ENCODE peak calls at places on chromosomes 11 and 22, in six cellular contexts. Z is upper lobe of left lung; S is activated CD8-positive, alpha-beta T cell treated with anti-CD3 and anti-CD28 coated beads, Interleukin-2, amount 10 ng/mL, durations not matched to agents 7 days and 5 days; Y is naive thymus-derived CD4-positive, alpha-beta T cell; X is heart left ventricle; P is left lung. G is an unnamed sample.
A peak's percentile ranks its signal among the peaks of the same experiment; 100 is the strongest.

GRCh38 chr22:28013611-28014010 is 94.6 kb upstream of the PITPNB start:
- ATAC-seq in Z (no peak), S (no peak), Y (no peak), X (no peak), P (no peak), G (no peak)

GRCh38 chr22:29855611-29856181 is 17.6 kb upstream of the ASCC2 start:
- ATAC-seq in Z (peak; percentile 45), S (no peak), Y (peak; percentile 76), X (peak; percentile 95), P (peak; percentile 44), G (no peak)

GRCh38 chr22:50656122-50657070 is 16.2 kb upstream of the SHANK3 start:
- ATAC-seq in Z (peak; percentile 48), S (no peak), Y (no peak), X (peak; percentile 71), P (peak; percentile 75), G (no peak)

GRCh38 chr11:84290647-84291046 is 1004.5 kb upstream of the CCDC90B start:
- ATAC-seq in Z (no peak), S (no peak), Y (no peak), X (no peak), P (no peak), G (no peak)

GRCh38 chr11:124718801-124719200 is 20.9 kb upstream of the NRGN start:
- ATAC-seq in Z (no peak), S (no peak), Y (no peak), X (no peak), P (no peak), G (no peak)

GRCh38 chr11:69573751-69574382 is 67.1 kb upstream of the CCND1 start:
- ATAC-seq in Z (no peak), S (no peak), Y (no peak), X (no peak), P (no peak), G (no peak)

GRCh38 chr11:47961383-47961782 is 19.0 kb upstream of the PTPRJ start:
- ATAC-seq in Z (no peak), S (no peak), Y (no peak), X (no peak), P (peak; percentile 47), G (no peak)

GRCh38 chr11:2105536-2105935 is 33.7 kb downstream of the IGF2 start:
- ATAC-seq in Z (no peak), S (no peak), Y (no peak), X (no peak), P (no peak), G (no peak)

GRCh38 chr11:85540181-85540580 is 87.0 kb downstream of the DLG2 start:
- ATAC-seq in Z (no peak), S (no peak), Y (no peak), X (no peak), P (no peak), G (no peak)

GRCh38 chr11:61764606-61765260 is 12.3 kb downstream of the MYRF start:
- ATAC-seq in Z (no peak), S (no peak), Y (no peak), X (no peak), P (no peak), G (no peak)

GRCh38 chr11:76277298-76278175 is 71.2 kb upstream of the WNT11 start:
- ATAC-seq in Z (no peak), S (no peak), Y (no peak), X (no peak), P (no peak), G (no peak)

GRCh38 chr22:50361222-50361621 is 18.1 kb downstream of the PPP6R2 start:
- ATAC-seq in Z (no peak), S (peak; percentile 45), Y (no peak), X (no peak), P (no peak), G (peak; percentile 71)

GRCh38 chr11:8063319-8063718 is 17.7 kb upstream of the TUB start:
- ATAC-seq in Z (peak; percentile 60), S (no peak), Y (no peak), X (peak; percentile 67), P (peak; percentile 61), G (no peak)

G was measured in activated T-helper 17 cell treated with anti-CD3 and anti-CD28 coated beads, Interleukin-2, amount 50 U/mL, for 72 hours.